ENCODE peak calls at places on chromosome 16, in five cellular contexts. O is foreskin fibroblast, D is fibroblast of mammary gland, V is cardiac muscle cell, J is epithelial cell of esophagus. U is an unnamed sample.

GRCh38 chr16:52521570-52521969 is 25.4 kb downstream of the TOX3 start:
- DNase-seq in D (no peak), J (no peak), V (no peak), O (no peak), U (no peak)

GRCh38 chr16:77564791-77565390 is 130.1 kb upstream of the ADAMTS18 start:
- DNase-seq in J (no peak), V (no peak), D (peak; percentile 34), O (no peak), U (no peak)

GRCh38 chr16:11446566-11447119 is 101.4 kb downstream of the RMI2 start:
- DNase-seq in J (no peak), V (no peak), D (no peak), O (no peak), U (no peak)

GRCh38 chr16:14321542-14321941 is 250.4 kb downstream of the MRTFB start:
- DNase-seq in V (no peak), O (no peak), J (no peak), D (no peak), U (no peak)

GRCh38 chr16:67966549-67967182 is 1.8 kb downstream of the SLC12A4 start:
- DNase-seq in V (no peak), O (peak; percentile 33), D (peak; percentile 74), J (peak; percentile 58), U (peak; percentile 65)

GRCh38 chr16:57992084-57992483 is 8.4 kb downstream of the ZNF319 start:
- DNase-seq in O (no peak), V (no peak), J (no peak), D (no peak), U (no peak)

GRCh38 chr16:55047903-55048497 is 117.3 kb downstream of the IRX5 start:
- DNase-seq in J (no peak), V (no peak), D (no peak), O (no peak), U (no peak)

GRCh38 chr16:83403751-83404150 is 404.0 kb upstream of the HSBP1 start:
- DNase-seq in D (peak; percentile 65), V (no peak), J (peak; percentile 91), O (peak; percentile 41), U (peak; percentile 63)

GRCh38 chr16:83268164-83268563 is 539.6 kb upstream of the HSBP1 start:
- DNase-seq in D (no peak), V (no peak), O (no peak), J (no peak), U (no peak)

GRCh38 chr16:77043076-77043475 is 147.9 kb upstream of the MON1B start:
- DNase-seq in D (peak; percentile 41), O (no peak), J (peak; percentile 41), V (no peak), U (no peak)

GRCh38 chr16:72934661-72935403 is 113.1 kb downstream of the ZFHX3 start:
- DNase-seq in J (no peak), V (no peak), D (peak; percentile 84), O (peak; percentile 45), U (no peak)

GRCh38 chr16:57017251-57017650 is 27.9 kb downstream of the NLRC5 start:
- DNase-seq in D (peak; percentile 58), J (peak; percentile 45), V (no peak), O (no peak), U (no peak)

GRCh38 chr16:17224859-17225258 is 245.9 kb downstream of the XYLT1 start:
- DNase-seq in O (peak; percentile 91), V (no peak), D (peak; percentile 94), J (no peak), U (peak; percentile 57)

GRCh38 chr16:11312718-11313492 is 31.8 kb upstream of the PRM1 start:
- DNase-seq in J (peak; percentile 24), D (peak; percentile 17), V (no peak), O (no peak), U (no peak)

GRCh38 chr16:13110124-13110796 is 208.9 kb downstream of the SHISA9 start:
- DNase-seq in J (peak; percentile 83), V (no peak), O (peak; percentile 93), D (peak; percentile 75), U (peak; percentile 22)

GRCh38 chr16:89383095-89384003 is 107.0 kb downstream of the ANKRD11 start:
- DNase-seq in J (peak; percentile 90), O (no peak), D (peak; percentile 46), V (peak; percentile 81), U (no peak)

GRCh38 chr16:17252064-17252463 is 218.7 kb downstream of the XYLT1 start:
- DNase-seq in D (peak; percentile 33), J (no peak), V (no peak), O (no peak), U (no peak)

GRCh38 chr16:84138824-84139627 is 6.0 kb downstream of the HSDL1 start:
- DNase-seq in V (peak; percentile 76), J (no peak), D (peak; percentile 49), O (peak; percentile 30), U (no peak)

GRCh38 chr16:10153993-10154788 is 28.0 kb downstream of the GRIN2A start:
- DNase-seq in V (no peak), D (no peak), O (no peak), J (no peak), U (no peak)

GRCh38 chr16:49839462-49839825 is 16.5 kb downstream of the ZNF423 start:
- DNase-seq in V (no peak), D (no peak), O (no peak), J (no peak), U (no peak)

GRCh38 chr16:49608801-49609200 is 235.2 kb downstream of the C16orf78 start:
- DNase-seq in D (peak; percentile 74), V (peak; percentile 75), J (no peak), O (peak; percentile 44), U (no peak)

GRCh38 chr16:49889725-49890397 is 33.9 kb upstream of the ZNF423 start:
- DNase-seq in O (no peak), V (no peak), J (peak; percentile 3), D (peak; percentile 4), U (no peak)

GRCh38 chr16:84341533-84342295 is 26.6 kb upstream of the ATP2C2 start:
- DNase-seq in O (no peak), J (no peak), D (no peak), V (no peak), U (no peak)

GRCh38 chr16:88672776-88673175 is 9.9 kb upstream of the MVD start:
- DNase-seq in O (no peak), V (peak; percentile 48), J (peak; percentile 30), D (no peak), U (no peak)

DNA sequence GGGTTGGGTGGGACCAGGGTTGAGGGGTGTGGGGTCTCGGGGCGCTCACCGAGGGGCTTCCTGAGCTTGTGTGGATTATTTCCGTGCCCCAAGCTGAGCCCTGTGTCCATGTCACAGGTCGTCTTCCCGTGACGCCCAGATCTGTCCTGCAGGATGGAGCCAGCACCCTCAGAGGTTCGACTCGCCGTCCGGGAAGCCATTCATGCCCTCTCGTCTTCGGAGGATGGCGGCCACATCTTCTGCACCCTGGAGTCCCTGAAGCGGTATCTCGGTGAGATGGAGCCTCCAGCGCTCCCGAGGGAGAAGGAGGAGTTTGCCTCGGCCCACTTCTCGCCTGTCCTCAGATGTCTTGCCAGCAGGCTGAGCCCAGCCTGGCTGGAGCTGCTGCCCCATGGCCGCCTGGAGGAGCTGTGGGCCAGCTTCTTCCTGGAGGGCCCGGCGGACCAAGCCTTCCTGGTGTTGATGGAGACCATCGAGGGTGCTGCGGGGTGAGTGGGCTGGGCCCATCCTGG is 1.0 kb downstream of the TELO2 start:
- DNase-seq in O (peak; percentile 81), D (peak; percentile 81), V (peak; percentile 47), J (peak; percentile 76), U (peak; percentile 83)
- TF ChIP-seq CTCF in O (peak; percentile 82), D (peak; percentile 73), V (peak; percentile 80), J (peak; percentile 63), U (peak; percentile 78)

GRCh38 chr16:19446300-19446846 is 28.7 kb downstream of the TMC5 start:
- DNase-seq in J (no peak), O (no peak), D (no peak), V (no peak), U (no peak)
- TF ChIP-seq CTCF in J (no peak), O (no peak), D (no peak), V (no peak), U (no peak)

GRCh38 chr16:30145692-30146091 is 22.7 kb upstream of the MAPK3 start:
- DNase-seq in O (no peak), D (no peak), V (no peak), J (no peak), U (no peak)
- TF ChIP-seq CTCF in O (no peak), D (no peak), V (no peak), J (no peak), U (no peak)

GRCh38 chr16:85529489-85530369 is 83.4 kb upstream of the GSE1 start:
- DNase-seq in V (no peak), O (no peak), J (no peak), D (no peak), U (no peak)
- TF ChIP-seq CTCF in V (no peak), O (no peak), J (peak; percentile 13), D (no peak), U (no peak)

DNA sequence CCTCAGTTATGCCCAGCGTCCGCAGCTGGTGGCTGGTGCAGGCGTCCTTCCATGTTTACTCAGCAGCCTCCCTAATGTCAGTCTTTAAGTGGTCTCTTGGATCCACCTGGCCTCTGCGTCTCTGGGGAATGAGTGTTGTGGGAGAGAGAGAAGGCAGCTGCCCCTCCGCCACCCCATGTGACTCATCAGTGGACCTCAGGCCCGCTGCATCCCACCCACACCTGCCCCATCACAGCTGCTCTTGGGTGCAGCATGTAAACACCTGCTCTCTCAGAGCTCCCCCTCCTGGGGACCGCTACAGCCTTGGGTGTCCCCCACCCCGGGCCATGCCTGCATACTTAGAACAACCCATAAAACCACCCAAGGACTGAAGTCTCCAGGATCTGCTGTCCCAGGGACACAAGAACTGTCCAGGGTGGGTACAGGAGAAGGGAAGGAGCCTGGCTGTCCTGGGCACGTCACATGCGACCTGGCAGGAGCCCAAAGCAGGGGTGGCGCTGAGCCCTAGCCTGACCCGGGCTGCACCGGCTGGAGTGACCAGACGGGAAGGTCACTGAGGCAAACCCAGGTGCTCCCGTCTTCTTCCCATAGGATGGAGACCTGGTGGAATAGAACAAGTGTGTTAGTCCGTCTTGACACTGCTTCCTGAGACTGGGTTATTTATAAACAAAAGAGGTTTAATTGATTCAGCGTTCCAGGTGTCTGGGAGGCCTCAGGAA is 4.2 kb downstream of the C16orf90 start:
- DNase-seq in D (no peak), V (no peak), J (no peak), O (no peak), U (no peak)
- TF ChIP-seq CTCF in D (no peak), V (no peak), J (no peak), O (no peak), U (no peak)